ENCODE peak calls at places on chromosome 11, in four cellular contexts. One of them, this sample, is unnamed.
A peak's percentile ranks its signal among the peaks of the same experiment; 100 is the strongest.

GRCh38 chr11:27482793-27483192 is 10.2 kb upstream of the LGR4 start:
- DNase-seq in GM23338: no peak
- DNase-seq in HL-60: no peak
- DNase-seq in CD8-positive, alpha-beta T cell: no peak
- DNase-seq in this sample: no peak

GRCh38 chr11:22234743-22235142 is 41.9 kb downstream of the ANO5 start:
- DNase-seq in GM23338: peak; percentile 76
- DNase-seq in HL-60: no peak
- DNase-seq in CD8-positive, alpha-beta T cell: no peak
- DNase-seq in this sample: no peak

GRCh38 chr11:65432686-65433582 is 10.3 kb downstream of the NEAT1 start:
- DNase-seq in GM23338: peak; percentile 58
- DNase-seq in HL-60: peak; percentile 37
- DNase-seq in CD8-positive, alpha-beta T cell: no peak
- DNase-seq in this sample: no peak

GRCh38 chr11:27574342-27574741 is 67.8 kb upstream of the LIN7C start:
- DNase-seq in GM23338: no peak
- DNase-seq in HL-60: no peak
- DNase-seq in CD8-positive, alpha-beta T cell: no peak
- DNase-seq in this sample: no peak

GRCh38 chr11:11415786-11416390 is 62.8 kb upstream of the CSNK2A3 start:
- DNase-seq in GM23338: no peak
- DNase-seq in HL-60: peak; percentile 3
- DNase-seq in CD8-positive, alpha-beta T cell: no peak
- DNase-seq in this sample: no peak

GRCh38 chr11:8222820-8223512 is 40.7 kb downstream of the LMO1 start:
- DNase-seq in GM23338: no peak
- DNase-seq in HL-60: peak; percentile 14
- DNase-seq in CD8-positive, alpha-beta T cell: no peak
- DNase-seq in this sample: no peak

GRCh38 chr11:108160970-108161566 is 39.7 kb downstream of the ACAT1 start:
- DNase-seq in GM23338: no peak
- DNase-seq in HL-60: no peak
- DNase-seq in CD8-positive, alpha-beta T cell: no peak
- DNase-seq in this sample: no peak

GRCh38 chr11:12444601-12445000 is 67.2 kb downstream of the PARVA start:
- DNase-seq in GM23338: no peak
- DNase-seq in HL-60: no peak
- DNase-seq in CD8-positive, alpha-beta T cell: no peak
- DNase-seq in this sample: no peak

GRCh38 chr11:84437129-84438123 is 1151.3 kb upstream of the CCDC90B start:
- DNase-seq in GM23338: peak; percentile 95
- DNase-seq in HL-60: no peak
- DNase-seq in CD8-positive, alpha-beta T cell: no peak
- DNase-seq in this sample: peak; percentile 71

GRCh38 chr11:95363710-95364109 is 132.7 kb upstream of the SESN3 start:
- DNase-seq in GM23338: peak; percentile 77
- DNase-seq in HL-60: no peak
- DNase-seq in CD8-positive, alpha-beta T cell: no peak
- DNase-seq in this sample: no peak

GRCh38 chr11:87463486-87464102 is 425.9 kb downstream of the TMEM135 start:
- DNase-seq in GM23338: peak; percentile 82
- DNase-seq in HL-60: peak; percentile 4
- DNase-seq in CD8-positive, alpha-beta T cell: no peak
- DNase-seq in this sample: peak; percentile 22

GRCh38 chr11:36605221-36606216 is 7.5 kb upstream of the RAG2 start:
- DNase-seq in GM23338: no peak
- DNase-seq in HL-60: no peak
- DNase-seq in CD8-positive, alpha-beta T cell: no peak
- DNase-seq in this sample: no peak

GRCh38 chr11:105372214-105372613 is 232.6 kb upstream of the CARD18 start:
- DNase-seq in GM23338: no peak
- DNase-seq in HL-60: no peak
- DNase-seq in CD8-positive, alpha-beta T cell: no peak
- DNase-seq in this sample: no peak

GRCh38 chr11:2887526-2888195 is 2.1 kb upstream of the CDKN1C start:
- DNase-seq in GM23338: no peak
- DNase-seq in HL-60: peak; percentile 15
- DNase-seq in CD8-positive, alpha-beta T cell: no peak
- DNase-seq in this sample: no peak

DNA sequence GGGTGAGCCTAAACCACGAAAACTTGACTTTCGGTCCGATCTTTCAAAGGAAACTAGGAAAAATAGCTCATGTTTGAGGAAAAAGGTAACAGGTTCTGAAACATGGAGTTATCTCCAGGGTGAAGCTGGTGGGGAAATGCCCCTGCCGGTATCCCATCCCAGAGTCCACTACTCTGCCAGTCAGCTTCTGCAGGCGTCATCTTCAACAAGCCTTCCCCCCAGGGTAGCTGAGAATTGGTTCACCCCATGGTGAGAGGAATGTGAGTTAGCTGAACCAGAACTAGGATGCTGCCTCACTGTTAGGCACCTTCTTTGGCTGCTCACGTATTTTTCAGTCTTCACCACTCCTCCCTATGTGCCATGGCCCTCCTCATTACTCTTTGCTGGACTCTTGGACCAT is 1.1 kb downstream of the GVQW3 start:
- DNase-seq in GM23338: peak; percentile 27
- DNase-seq in HL-60: no peak
- DNase-seq in CD8-positive, alpha-beta T cell: no peak
- DNase-seq in this sample: no peak
- H3K4me3 ChIP-seq in GM23338: peak overlapping the region; percentile 62
- H3K4me3 ChIP-seq in HL-60: no peak overlapping the region
- H3K4me3 ChIP-seq in CD8-positive, alpha-beta T cell: no peak overlapping the region
- H3K4me3 ChIP-seq in this sample: peak overlapping the region; percentile 56

GRCh38 chr11:63915961-63916836 is 765 bp downstream of the RCOR2 start:
- DNase-seq in GM23338: peak; percentile 95
- DNase-seq in HL-60: peak; percentile 32
- DNase-seq in CD8-positive, alpha-beta T cell: no peak
- DNase-seq in this sample: no peak
- TF ChIP-seq CTCF in GM23338: peak; percentile 74
- TF ChIP-seq CTCF in HL-60: peak; percentile 35
- TF ChIP-seq CTCF in CD8-positive, alpha-beta T cell: peak; percentile 46
- TF ChIP-seq CTCF in this sample: peak; percentile 42

DNA sequence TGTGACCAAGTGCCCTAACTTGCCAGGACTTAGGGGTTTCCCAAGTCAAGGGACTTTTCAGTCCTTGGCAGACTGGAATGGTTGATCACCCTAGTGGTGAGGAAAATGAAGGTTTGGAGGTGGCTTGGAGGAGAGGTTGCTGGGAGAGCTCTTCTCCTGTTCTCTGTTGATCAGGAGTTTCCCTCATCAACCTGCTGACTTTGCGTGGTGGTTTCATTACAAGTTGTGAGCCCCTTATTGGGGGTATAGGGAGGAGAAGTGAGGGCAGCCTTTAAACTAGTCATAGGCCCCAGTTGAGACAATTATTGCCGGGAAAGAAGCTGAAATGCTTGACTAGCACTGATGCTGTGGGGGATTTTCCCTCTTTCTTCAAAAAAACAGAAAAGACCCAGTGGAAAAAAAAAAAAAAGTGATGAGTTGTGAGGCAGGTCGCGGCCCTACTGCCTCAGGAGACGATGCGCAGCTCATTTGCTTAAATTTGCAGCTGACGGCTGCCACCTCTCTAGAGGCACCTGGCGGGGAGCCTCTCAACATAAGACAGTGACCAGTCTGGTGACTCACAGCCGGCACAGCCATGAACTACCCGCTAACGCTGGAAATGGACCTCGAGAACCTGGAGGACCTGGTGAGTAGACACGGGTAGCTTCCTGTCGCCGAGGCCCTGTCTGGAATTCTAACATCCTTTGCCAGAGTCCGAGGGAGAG is at the start of gene CXCR5:
- DNase-seq in GM23338: no peak
- DNase-seq in HL-60: no peak
- DNase-seq in CD8-positive, alpha-beta T cell: no peak
- DNase-seq in this sample: no peak
- H3K4me3 ChIP-seq in GM23338: no peak within 1 kb of the TSS
- H3K4me3 ChIP-seq in HL-60: no peak within 1 kb of the TSS
- H3K4me3 ChIP-seq in CD8-positive, alpha-beta T cell: no peak within 1 kb of the TSS
- H3K4me3 ChIP-seq in this sample: no peak within 1 kb of the TSS

GRCh38 chr11:1807628-1807995 is 27.2 kb upstream of the SYT8 start:
- DNase-seq in GM23338: peak; percentile 62
- DNase-seq in HL-60: no peak
- DNase-seq in CD8-positive, alpha-beta T cell: no peak
- DNase-seq in this sample: no peak
- TF ChIP-seq CTCF in GM23338: peak; percentile 43
- TF ChIP-seq CTCF in HL-60: no peak
- TF ChIP-seq CTCF in CD8-positive, alpha-beta T cell: no peak
- TF ChIP-seq CTCF in this sample: no peak

GRCh38 chr11:78398715-78399114 is 18.9 kb downstream of the GAB2 start:
- DNase-seq in GM23338: no peak
- DNase-seq in HL-60: no peak
- DNase-seq in CD8-positive, alpha-beta T cell: no peak
- DNase-seq in this sample: no peak

GRCh38 chr11:78400116-78400515 is 17.5 kb downstream of the GAB2 start:
- DNase-seq in GM23338: no peak
- DNase-seq in HL-60: no peak
- DNase-seq in CD8-positive, alpha-beta T cell: no peak
- DNase-seq in this sample: no peak

GRCh38 chr11:78400701-78401100 is 16.9 kb downstream of the GAB2 start:
- DNase-seq in GM23338: no peak
- DNase-seq in HL-60: no peak
- DNase-seq in CD8-positive, alpha-beta T cell: no peak
- DNase-seq in this sample: no peak

GRCh38 chr11:78397398-78397797 is 20.2 kb downstream of the GAB2 start:
- DNase-seq in GM23338: no peak
- DNase-seq in HL-60: peak; percentile 45
- DNase-seq in CD8-positive, alpha-beta T cell: no peak
- DNase-seq in this sample: no peak

GRCh38 chr11:78399136-78399535 is 18.5 kb downstream of the GAB2 start:
- DNase-seq in GM23338: peak; percentile 45
- DNase-seq in HL-60: no peak
- DNase-seq in CD8-positive, alpha-beta T cell: no peak
- DNase-seq in this sample: no peak
- H3K4me3 ChIP-seq in GM23338: no peak overlapping the region
- H3K4me3 ChIP-seq in HL-60: no peak overlapping the region
- H3K4me3 ChIP-seq in CD8-positive, alpha-beta T cell: no peak overlapping the region
- H3K4me3 ChIP-seq in this sample: no peak overlapping the region

GRCh38 chr11:46680164-46680760 is 20.2 kb downstream of the ARHGAP1 start:
- DNase-seq in GM23338: no peak
- DNase-seq in HL-60: no peak
- DNase-seq in CD8-positive, alpha-beta T cell: no peak
- DNase-seq in this sample: no peak
- TF ChIP-seq CTCF in GM23338: no peak
- TF ChIP-seq CTCF in HL-60: no peak
- TF ChIP-seq CTCF in CD8-positive, alpha-beta T cell: no peak
- TF ChIP-seq CTCF in this sample: no peak

This sample was measured in LNCaP clone FGC.